ENCODE peak calls at places on chromosomes 11 and 22, in seven cellular contexts. I, F, H, V, N, K and U are unnamed samples.
A peak's percentile ranks its signal among the peaks of the same experiment; 100 is the strongest.

GRCh38 chr11:101618691-101619090 is 34.9 kb upstream of the TRPC6 start:
- DNase-seq in N (no peak), V (no peak), H (peak; percentile 98), K (no peak), I (peak; percentile 68), F (no peak), U (no peak)

GRCh38 chr11:116224154-116224888 is 548.5 kb downstream of the BUD13 start:
- DNase-seq in F (peak; percentile 43), N (peak; percentile 50), H (no peak), K (peak; percentile 28), I (peak; percentile 23), V (no peak), U (peak; percentile 47)

GRCh38 chr22:19571207-19571795 is 47.1 kb upstream of the CLDN5 start:
- DNase-seq in H (no peak), K (no peak), I (no peak), F (peak; percentile 32), V (no peak), N (no peak), U (no peak)

GRCh38 chr22:42949159-42949558 is 65.8 kb downstream of the PACSIN2 start:
- DNase-seq in H (peak; percentile 60), F (peak; percentile 78), I (peak; percentile 76), V (no peak), N (peak; percentile 52), K (peak; percentile 49), U (no peak)

GRCh38 chr11:123434911-123435310 is 4.8 kb downstream of the GRAMD1B start:
- DNase-seq in K (no peak), H (no peak), N (no peak), F (no peak), I (no peak), V (no peak), U (no peak)

GRCh38 chr11:116177521-116178220 is 595.1 kb downstream of the BUD13 start:
- DNase-seq in I (no peak), K (no peak), H (no peak), V (no peak), F (no peak), N (no peak), U (no peak)

GRCh38 chr22:26395926-26396325 is 33.1 kb upstream of the ASPHD2 start:
- DNase-seq in V (no peak), H (no peak), F (no peak), K (no peak), N (no peak), I (no peak), U (no peak)

GRCh38 chr11:66081505-66081904 is 11.4 kb downstream of the PACS1 start:
- DNase-seq in I (no peak), V (peak; percentile 90), N (peak; percentile 20), H (peak; percentile 77), F (peak; percentile 38), K (no peak), U (no peak)

GRCh38 chr22:33274214-33274828 is 216.1 kb upstream of the SYN3 start:
- DNase-seq in N (peak; percentile 19), K (no peak), I (peak; percentile 3), H (peak; percentile 14), F (peak; percentile 2), V (no peak), U (no peak)

GRCh38 chr11:844693-845644 is 2.3 kb downstream of the TSPAN4 start:
- DNase-seq in V (no peak), N (peak; percentile 82), H (no peak), F (peak; percentile 99), K (peak; percentile 90), I (peak; percentile 95), U (no peak)

GRCh38 chr11:96094156-96094555 is 170.2 kb upstream of the MTMR2 start:
- DNase-seq in N (no peak), V (no peak), F (no peak), K (no peak), H (no peak), I (no peak), U (no peak)

GRCh38 chr11:8928981-8929615 is 3.6 kb downstream of the C11orf16 start:
- DNase-seq in N (no peak), F (no peak), K (no peak), V (no peak), H (peak; percentile 48), I (peak; percentile 81), U (no peak)

GRCh38 chr22:37381489-37381888 is 45.8 kb downstream of the ELFN2 start:
- DNase-seq in K (no peak), I (no peak), H (peak; percentile 27), F (no peak), N (no peak), V (no peak), U (no peak)

GRCh38 chr11:86571273-86571948 is 101.0 kb downstream of the ME3 start:
- DNase-seq in V (no peak), H (no peak), K (no peak), N (no peak), I (no peak), F (no peak), U (no peak)

GRCh38 chr11:10503217-10503616 is 37.8 kb downstream of the RNF141 start:
- DNase-seq in N (no peak), H (no peak), F (no peak), I (no peak), K (no peak), V (no peak), U (no peak)

GRCh38 chr22:31400023-31400397 is 606 bp downstream of the DRG1 start:
- DNase-seq in I (peak; percentile 33), N (peak; percentile 19), K (no peak), F (peak; percentile 22), H (no peak), V (no peak), U (no peak)

GRCh38 chr11:95884364-95884763 is 39.5 kb downstream of the MTMR2 start:
- DNase-seq in H (peak; percentile 79), N (no peak), V (no peak), K (no peak), I (peak; percentile 28), F (peak; percentile 45), U (no peak)

GRCh38 chr11:709109-709997 is 3.3 kb downstream of the EPS8L2 start:
- DNase-seq in K (no peak), I (no peak), F (no peak), V (no peak), H (no peak), N (no peak), U (no peak)

GRCh38 chr11:44974402-44975000 is 23.8 kb upstream of the TP53I11 start:
- DNase-seq in N (no peak), I (no peak), K (no peak), V (no peak), H (no peak), F (no peak), U (no peak)

GRCh38 chr11:114099392-114100178 is 40.1 kb downstream of the ZBTB16 start:
- DNase-seq in V (no peak), F (no peak), H (no peak), I (no peak), N (no peak), K (no peak), U (no peak)

DNA sequence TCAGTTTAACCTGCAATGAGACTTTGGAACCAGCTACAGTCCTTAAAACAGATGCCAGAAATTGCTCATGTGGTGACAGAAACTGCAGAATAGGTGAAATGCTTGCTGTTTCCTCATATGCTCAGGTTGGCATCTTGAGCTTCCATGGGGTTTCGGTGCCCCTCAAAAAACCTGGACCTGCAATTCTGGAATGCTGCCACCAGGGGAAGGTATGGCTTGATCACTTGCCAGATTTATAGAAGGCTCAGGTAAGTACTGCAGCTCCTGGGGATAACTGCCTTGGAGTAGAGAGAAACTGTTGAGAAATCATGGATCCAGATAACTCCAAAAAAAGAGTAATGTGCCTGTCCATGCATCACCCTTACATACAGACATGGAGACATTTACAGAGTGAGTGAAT is 113.0 kb downstream of the CTTN start:
- DNase-seq in V (no peak), I (no peak), F (no peak), H (no peak), K (no peak), N (no peak), U (no peak)
- TF ChIP-seq CTCF in V (no peak), I (no peak), F (no peak), H (peak; percentile 11), K (no peak), N (no peak), U (no peak)

GRCh38 chr22:18021431-18021830 is 2.9 kb downstream of the MICAL3 start:
- DNase-seq in K (no peak), V (no peak), I (no peak), H (peak; percentile 70), N (no peak), F (no peak), U (no peak)

GRCh38 chr22:18024276-18024939 is at the start of gene MICAL3:
- DNase-seq in H (peak; percentile 68), N (peak; percentile 62), K (peak; percentile 62), V (peak; percentile 52), I (peak; percentile 68), F (peak; percentile 65), U (peak; percentile 61)

GRCh38 chr22:18022851-18023250 is 1.5 kb downstream of the MICAL3 start:
- DNase-seq in K (no peak), H (no peak), F (no peak), I (no peak), V (no peak), N (no peak), U (no peak)

GRCh38 chr22:18024956-18025720 is 777 bp upstream of the MICAL3 start:
- DNase-seq in I (no peak), V (no peak), K (no peak), N (no peak), F (no peak), H (no peak), U (no peak)

GRCh38 chr22:18023509-18024275 is 669 bp downstream of the MICAL3 start:
- DNase-seq in V (no peak), F (peak; percentile 86), N (peak; percentile 89), I (peak; percentile 91), H (peak; percentile 86), K (peak; percentile 83), U (no peak)
- TF ChIP-seq CTCF in V (no peak), F (no peak), N (peak; percentile 14), I (no peak), H (no peak), K (peak; percentile 9), U (no peak)

DNA sequence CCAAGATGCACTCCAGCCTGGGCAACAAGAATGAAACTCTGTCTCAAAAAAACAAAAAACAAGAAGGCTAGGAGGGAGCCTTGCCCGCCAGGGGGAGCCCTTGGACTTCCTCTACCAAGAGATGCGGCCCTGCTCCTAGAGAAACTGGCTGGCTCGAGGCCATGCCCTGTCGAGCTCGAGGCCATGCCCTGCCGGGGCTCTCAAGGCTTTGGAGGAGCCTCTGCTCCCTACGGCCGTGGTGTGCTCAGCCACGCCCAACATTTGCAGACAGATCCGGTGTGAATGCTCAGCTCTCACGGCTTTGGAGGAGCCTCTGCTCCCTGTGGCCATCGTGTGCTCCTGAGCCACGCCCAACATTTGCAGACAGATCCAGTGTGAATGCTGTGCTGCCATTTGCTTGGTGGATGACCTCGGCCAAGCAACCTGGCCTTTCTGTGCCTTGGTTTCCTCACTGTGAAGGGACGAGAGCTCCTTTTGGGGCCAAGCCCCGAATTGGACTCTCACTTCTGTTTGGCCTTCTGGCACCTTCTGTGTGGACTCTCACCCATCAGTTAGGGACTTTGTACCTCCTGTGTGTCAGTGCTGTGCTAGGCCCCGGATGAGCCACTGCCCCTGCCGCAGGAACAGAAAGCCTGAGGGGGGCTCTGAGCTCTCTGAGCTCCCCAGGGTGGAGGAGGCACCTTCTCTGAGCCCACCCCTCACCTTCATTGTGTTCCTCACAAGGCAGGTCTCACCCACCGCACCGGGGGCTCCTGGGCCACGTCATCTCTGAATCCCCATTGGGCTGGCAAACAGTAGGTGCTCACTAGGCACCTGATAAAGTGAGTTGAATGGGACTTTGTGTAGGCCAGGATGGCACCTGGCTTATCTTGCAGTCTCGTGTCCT is 14.1 kb downstream of the C11orf24 start:
- DNase-seq in F (peak; percentile 95), I (peak; percentile 91), V (peak; percentile 93), H (peak; percentile 75), N (peak; percentile 99), K (peak; percentile 96), U (peak; percentile 89)
- TF ChIP-seq CTCF in F (peak; percentile 74), I (peak; percentile 80), V (peak; percentile 70), H (peak; percentile 65), N (peak; percentile 94), K (peak; percentile 89), U (peak; percentile 78)

GRCh38 chr22:46378499-46379300 is 43.2 kb downstream of the TRMU start:
- DNase-seq in F (no peak), I (no peak), N (no peak), K (no peak), V (no peak), H (no peak), U (no peak)
- TF ChIP-seq CTCF in F (no peak), I (no peak), N (no peak), K (no peak), V (no peak), H (no peak), U (no peak)